ENCODE peak calls at places on chromosomes 11 and 22, in five cellular contexts. K is suprapubic skin, B is NCI-H345, G is nucleus accumbens, Q is WTC11. I is an unnamed sample.

GRCh38 chr22:17562906-17563870 is at the start of gene SLC25A18:
- DNase-seq in K (no peak), B (no peak), G (peak; percentile 37), Q (no peak), I (no peak)

GRCh38 chr22:45155050-45155840 is 8.5 kb upstream of the NUP50 start:
- DNase-seq in K (no peak), B (no peak), G (no peak), Q (no peak), I (no peak)

GRCh38 chr11:28100665-28101064 is 7.3 kb downstream of the KIF18A start:
- DNase-seq in K (no peak), B (no peak), G (no peak), Q (no peak), I (no peak)

GRCh38 chr11:86101493-86101892 is 32.6 kb upstream of the PICALM start:
- DNase-seq in K (no peak), B (no peak), G (no peak), Q (no peak), I (no peak)

GRCh38 chr11:94151903-94152677 is 23.4 kb downstream of the PANX1 start:
- DNase-seq in K (no peak), B (peak; percentile 21), G (no peak), Q (no peak), I (no peak)

GRCh38 chr11:82398300-82398815 is 335.3 kb downstream of the FAM181B start:
- DNase-seq in K (no peak), B (no peak), G (no peak), Q (no peak), I (no peak)

GRCh38 chr11:79400206-79400605 is 40.6 kb downstream of the TENM4 start:
- DNase-seq in K (no peak), B (no peak), G (no peak), Q (no peak), I (no peak)

GRCh38 chr11:66835762-66836405 is 7.4 kb upstream of the RCE1 start:
- DNase-seq in K (no peak), B (no peak), G (no peak), Q (no peak), I (no peak)

GRCh38 chr22:27245056-27245455 is 556.5 kb downstream of the MN1 start:
- DNase-seq in K (no peak), B (no peak), G (no peak), Q (no peak), I (no peak)